ENCODE peak calls at places on chromosomes 6 and 20, in five cellular contexts. One of them, this sample, is unnamed.

GRCh38 chr6:73830119-73830518 is 134.1 kb downstream of the CD109 start:
- DNase-seq in RCC 7860: no peak
- DNase-seq in SJSA1: no peak
- DNase-seq in T follicular helper cell: no peak
- DNase-seq in stimulated activated CD8-positive, alpha-beta memory T cell treated with anti-CD3 and anti-CD28 coated beads, Interleukin-15, amount 100 ng/mL, for 1 hour: no peak
- DNase-seq in this sample: no peak

GRCh38 chr6:163455553-163455952 is 41.0 kb downstream of the QKI start:
- DNase-seq in RCC 7860: no peak
- DNase-seq in T follicular helper cell: no peak
- DNase-seq in SJSA1: no peak
- DNase-seq in stimulated activated CD8-positive, alpha-beta memory T cell treated with anti-CD3 and anti-CD28 coated beads, Interleukin-15, amount 100 ng/mL, for 1 hour: no peak
- DNase-seq in this sample: no peak

GRCh38 chr6:32224696-32225095 is 829 bp upstream of the NOTCH4 start:
- DNase-seq in RCC 7860: no peak
- DNase-seq in T follicular helper cell: no peak
- DNase-seq in stimulated activated CD8-positive, alpha-beta memory T cell treated with anti-CD3 and anti-CD28 coated beads, Interleukin-15, amount 100 ng/mL, for 1 hour: no peak
- DNase-seq in SJSA1: no peak
- DNase-seq in this sample: no peak

GRCh38 chr6:43687079-43687436 is 533 bp downstream of the MRPS18A start:
- DNase-seq in T follicular helper cell: no peak
- DNase-seq in RCC 7860: no peak
- DNase-seq in stimulated activated CD8-positive, alpha-beta memory T cell treated with anti-CD3 and anti-CD28 coated beads, Interleukin-15, amount 100 ng/mL, for 1 hour: no peak
- DNase-seq in SJSA1: no peak
- DNase-seq in this sample: no peak

GRCh38 chr20:43537921-43538854 is 20.6 kb upstream of the SGK2 start:
- DNase-seq in T follicular helper cell: peak; percentile 19
- DNase-seq in RCC 7860: peak; percentile 43
- DNase-seq in SJSA1: peak; percentile 63
- DNase-seq in stimulated activated CD8-positive, alpha-beta memory T cell treated with anti-CD3 and anti-CD28 coated beads, Interleukin-15, amount 100 ng/mL, for 1 hour: no peak
- DNase-seq in this sample: peak; percentile 45

GRCh38 chr6:44321210-44321609 is 8.1 kb upstream of the AARS2 start:
- DNase-seq in stimulated activated CD8-positive, alpha-beta memory T cell treated with anti-CD3 and anti-CD28 coated beads, Interleukin-15, amount 100 ng/mL, for 1 hour: no peak
- DNase-seq in SJSA1: no peak
- DNase-seq in RCC 7860: no peak
- DNase-seq in T follicular helper cell: no peak
- DNase-seq in this sample: no peak

GRCh38 chr20:49508435-49509199 is 26.1 kb upstream of the KCNB1 start:
- DNase-seq in RCC 7860: peak; percentile 54
- DNase-seq in stimulated activated CD8-positive, alpha-beta memory T cell treated with anti-CD3 and anti-CD28 coated beads, Interleukin-15, amount 100 ng/mL, for 1 hour: no peak
- DNase-seq in T follicular helper cell: no peak
- DNase-seq in SJSA1: no peak
- DNase-seq in this sample: peak; percentile 14

GRCh38 chr6:108561742-108562502 is 1.2 kb downstream of the FOXO3 start:
- DNase-seq in stimulated activated CD8-positive, alpha-beta memory T cell treated with anti-CD3 and anti-CD28 coated beads, Interleukin-15, amount 100 ng/mL, for 1 hour: no peak
- DNase-seq in SJSA1: peak; percentile 46
- DNase-seq in RCC 7860: peak; percentile 34
- DNase-seq in T follicular helper cell: no peak
- DNase-seq in this sample: no peak

GRCh38 chr6:52361945-52362442 is at the start of gene PAQR8:
- DNase-seq in RCC 7860: peak; percentile 34
- DNase-seq in SJSA1: peak; percentile 71
- DNase-seq in stimulated activated CD8-positive, alpha-beta memory T cell treated with anti-CD3 and anti-CD28 coated beads, Interleukin-15, amount 100 ng/mL, for 1 hour: peak; percentile 55
- DNase-seq in T follicular helper cell: peak; percentile 71
- DNase-seq in this sample: no peak

This sample was measured in HS-27A.